ENCODE peak calls at places on chromosomes 16 and 17, in four cellular contexts. F, G, M and Q are unnamed samples.

GRCh38 chr17:82118815-82119380 is 20.9 kb upstream of the FASN start:
- DNase-seq in G (no peak), F (no peak), M (no peak), Q (no peak)

GRCh38 chr16:1535391-1536291 is 2.2 kb downstream of the TMEM204 start:
- DNase-seq in F (peak), G (no peak), M (no peak), Q (peak)

GRCh38 chr16:15602285-15603044 is 40.5 kb downstream of the MARF1 start:
- DNase-seq in G (no peak), F (no peak), M (no peak), Q (no peak)

GRCh38 chr16:75481475-75481874 is 13.8 kb downstream of the CHST6 start:
- DNase-seq in F (no peak), M (no peak), G (no peak), Q (no peak)

GRCh38 chr17:37082461-37082860 is 133.7 kb downstream of the AATF start:
- DNase-seq in M (no peak), F (no peak), G (no peak), Q (no peak)

GRCh38 chr17:10556301-10557005 is 7.0 kb upstream of the MYH2 start:
- DNase-seq in M (no peak), F (peak), G (no peak), Q (peak)

GRCh38 chr16:76749780-76750375 is 441.1 kb upstream of the MON1B start:
- DNase-seq in G (no peak), F (no peak), M (no peak), Q (no peak)

GRCh38 chr17:45248132-45248936 is 13.6 kb downstream of the SPATA32 start:
- DNase-seq in M (no peak), G (peak), F (no peak), Q (no peak)

GRCh38 chr17:68851875-68852274 is 103.3 kb downstream of the ABCA8 start:
- DNase-seq in F (no peak), G (no peak), M (no peak), Q (no peak)

GRCh38 chr16:57607676-57608461 is 20.6 kb upstream of the ADGRG1 start:
- DNase-seq in G (no peak), F (no peak), M (no peak), Q (no peak)

GRCh38 chr16:50160495-50161164 is 7.5 kb downstream of the TENT4B start:
- DNase-seq in F (peak), M (no peak), G (no peak), Q (peak)

GRCh38 chr17:74453665-74454196 is 12.7 kb upstream of the CD300A start:
- DNase-seq in M (no peak), F (no peak), G (peak), Q (no peak)

GRCh38 chr16:64362193-64362592 is 759.7 kb downstream of the CDH11 start:
- DNase-seq in F (peak), M (peak), G (no peak), Q (peak)

GRCh38 chr17:11303773-11304394 is 62.9 kb downstream of the SHISA6 start:
- DNase-seq in F (no peak), M (no peak), G (no peak), Q (no peak)

GRCh38 chr16:24508614-24509013 is 30.8 kb upstream of the RBBP6 start:
- DNase-seq in G (no peak), M (peak), F (peak), Q (peak)

GRCh38 chr17:73747221-73748002 is 103.2 kb upstream of the SDK2 start:
- DNase-seq in G (no peak), F (no peak), M (no peak), Q (no peak)

GRCh38 chr17:42814633-42815399 is 9.3 kb downstream of the BECN1 start:
- DNase-seq in F (peak), G (no peak), M (peak), Q (peak)

GRCh38 chr16:5069048-5069447 is 2.6 kb upstream of the ALG1 start:
- DNase-seq in F (no peak), M (no peak), G (no peak), Q (no peak)

GRCh38 chr17:30300803-30301202 is 9.1 kb upstream of the BLMH start:
- DNase-seq in F (no peak), M (no peak), G (no peak), Q (no peak)

GRCh38 chr16:81551821-81552304 is 107.3 kb downstream of the CMIP start:
- DNase-seq in F (no peak), G (no peak), M (no peak), Q (peak)

GRCh38 chr16:78115659-78116058 is 16.2 kb downstream of the WWOX start:
- DNase-seq in F (no peak), M (no peak), G (no peak), Q (no peak)

GRCh38 chr16:78383118-78383517 is 283.7 kb downstream of the WWOX start:
- DNase-seq in F (no peak), G (no peak), M (no peak), Q (no peak)

GRCh38 chr16:79182618-79183017 is 417.9 kb downstream of the MAF start:
- DNase-seq in M (no peak), F (no peak), G (no peak), Q (no peak)

GRCh38 chr17:64732336-64733006 is 70.4 kb upstream of the SMURF2 start:
- DNase-seq in M (peak), G (no peak), F (peak), Q (peak)

GRCh38 chr17:49193513-49194296 is 16.7 kb downstream of the GNGT2 start:
- DNase-seq in M (peak), F (peak), G (peak), Q (peak)

GRCh38 chr16:50842013-50842505 is 100.2 kb downstream of the CYLD start:
- DNase-seq in G (no peak), M (no peak), F (no peak), Q (no peak)

GRCh38 chr17:64628641-64629040 is 33.5 kb downstream of the SMURF2 start:
- DNase-seq in G (no peak), F (no peak), M (peak), Q (no peak)

GRCh38 chr16:58474296-58474695 is 25.6 kb upstream of the NDRG4 start:
- DNase-seq in F (no peak), G (no peak), M (no peak), Q (no peak)

GRCh38 chr17:39755550-39756375 is 18.0 kb downstream of the GRB7 start:
- DNase-seq in M (no peak), G (no peak), F (peak), Q (no peak)

GRCh38 chr17:73101031-73101430 is 8.5 kb upstream of the SLC39A11 start:
- DNase-seq in M (no peak), G (no peak), F (no peak), Q (no peak)

GRCh38 chr17:66357037-66357436 is 54.6 kb downstream of the PRKCA start:
- DNase-seq in M (peak), G (no peak), F (no peak), Q (peak)

GRCh38 chr16:85334718-85335583 is 222.7 kb upstream of the CIBAR2 start:
- DNase-seq in G (no peak), M (no peak), F (no peak), Q (no peak)

GRCh38 chr16:30949655-30950515 is 1.0 kb downstream of the ORAI3 start:
- DNase-seq in F (peak), M (peak), G (peak), Q (peak)

GRCh38 chr17:79935845-79936470 is 96.7 kb upstream of the CBX4 start:
- DNase-seq in G (no peak), M (no peak), F (no peak), Q (no peak)

GRCh38 chr17:81164464-81165245 is 652 bp upstream of the PVALEF start:
- DNase-seq in M (no peak), G (no peak), F (no peak), Q (no peak)

GRCh38 chr16:84080813-84081212 is 35.9 kb downstream of the MBTPS1 start:
- DNase-seq in G (no peak), M (no peak), F (no peak), Q (no peak)

GRCh38 chr17:11550431-11550830 is 47.8 kb upstream of the DNAH9 start:
- DNase-seq in M (no peak), F (no peak), G (no peak), Q (no peak)